ENCODE peak calls at places on chromosomes 6 and 20, in ten cellular contexts. J is HS-5; R is ovary; G is cardiac fibroblast; U is smooth muscle cell of the brain vasculature; W is M059J; P is stimulated activated CD4-positive, alpha-beta T cell treated with anti-CD3 and anti-CD28 coated beads, TNF-alpha, amount 100 ng/mL, for 4 hours; Z is endothelial cell; O is NCI-H460; K is mammary epithelial cell. T is an unnamed sample.

GRCh38 chr20:2729791-2730190 is 37.2 kb downstream of the EBF4 start:
- DNase-seq in U (no peak), P (no peak), O (no peak), W (no peak), J (no peak), R (no peak), Z (no peak), K (no peak), G (peak; percentile 6), T (no peak)

GRCh38 chr6:66662196-66662595 is 955.2 kb upstream of the EYS start:
- DNase-seq in K (no peak), G (peak; percentile 45), W (peak; percentile 42), J (peak; percentile 20), P (no peak), R (no peak), Z (no peak), U (peak; percentile 12), O (no peak), T (no peak)

GRCh38 chr6:118305081-118305480 is 243.0 kb upstream of the PLN start:
- DNase-seq in G (no peak), O (no peak), K (no peak), P (no peak), R (no peak), J (no peak), U (no peak), W (no peak), Z (no peak), T (no peak)

GRCh38 chr20:32247957-32248497 is 29.4 kb upstream of the KIF3B start:
- DNase-seq in U (no peak), O (no peak), R (no peak), W (peak; percentile 21), J (no peak), Z (no peak), K (no peak), P (no peak), G (peak; percentile 17), T (no peak)

GRCh38 chr6:27133281-27134227 is 113.9 kb upstream of the PRSS16 start:
- DNase-seq in K (peak; percentile 73), U (no peak), R (no peak), J (peak; percentile 37), O (no peak), G (peak; percentile 83), P (no peak), Z (peak; percentile 77), W (peak; percentile 88), T (no peak)

GRCh38 chr20:58661298-58662141 is 10.4 kb downstream of the STX16 start:
- DNase-seq in W (no peak), J (no peak), G (no peak), P (peak; percentile 28), R (no peak), O (no peak), Z (no peak), U (no peak), K (no peak), T (no peak)

GRCh38 chr20:45823949-45824835 is 2.9 kb downstream of the TNNC2 start:
- DNase-seq in K (peak; percentile 37), P (peak; percentile 32), J (no peak), Z (peak; percentile 37), G (peak; percentile 50), U (no peak), O (no peak), R (peak; percentile 65), W (no peak), T (peak; percentile 59)

GRCh38 chr6:36947570-36948351 is 6.8 kb upstream of the PI16 start:
- DNase-seq in J (no peak), K (peak; percentile 79), W (no peak), U (no peak), R (no peak), Z (no peak), O (no peak), G (no peak), P (no peak), T (peak; percentile 67)

GRCh38 chr6:42921801-42922200 is 5.9 kb downstream of the PTCRA start:
- DNase-seq in P (no peak), K (no peak), W (no peak), O (no peak), R (no peak), G (no peak), J (no peak), Z (no peak), U (no peak), T (no peak)

GRCh38 chr20:63029358-63030121 is 22.8 kb upstream of the BHLHE23 start:
- DNase-seq in O (no peak), U (no peak), J (no peak), P (no peak), W (no peak), G (no peak), Z (no peak), R (no peak), K (no peak), T (no peak)

GRCh38 chr6:37569999-37570776 is 70.5 kb upstream of the CCDC167 start:
- DNase-seq in G (no peak), K (no peak), Z (no peak), R (no peak), W (no peak), J (no peak), U (no peak), O (no peak), P (no peak), T (no peak)

GRCh38 chr20:17620371-17621228 is 50.7 kb downstream of the DSTN start:
- DNase-seq in W (no peak), K (no peak), P (no peak), G (no peak), U (no peak), R (peak; percentile 24), O (no peak), J (no peak), Z (no peak), T (no peak)

GRCh38 chr6:139262519-139263300 is 29.1 kb downstream of the TXLNB start:
- DNase-seq in G (no peak), P (peak; percentile 5), J (no peak), O (no peak), U (no peak), K (peak; percentile 58), Z (no peak), R (no peak), W (no peak), T (no peak)

GRCh38 chr6:168371185-168371584 is 51.6 kb upstream of the DACT2 start:
- DNase-seq in Z (no peak), P (no peak), K (no peak), G (no peak), R (no peak), J (no peak), U (no peak), O (no peak), W (no peak), T (no peak)

GRCh38 chr6:123925360-123925759 is 121.7 kb downstream of the NKAIN2 start:
- DNase-seq in K (peak; percentile 84), G (no peak), O (no peak), U (no peak), W (no peak), Z (no peak), R (no peak), P (no peak), J (no peak), T (no peak)

GRCh38 chr6:82094166-82094806 is 153.3 kb downstream of the IBTK start:
- DNase-seq in U (no peak), K (no peak), R (no peak), P (no peak), J (no peak), G (no peak), W (no peak), O (no peak), Z (no peak), T (no peak)

GRCh38 chr6:7904654-7905319 is 5.8 kb downstream of the TXNDC5 start:
- DNase-seq in J (no peak), R (no peak), P (no peak), G (no peak), W (no peak), Z (no peak), K (no peak), U (no peak), O (no peak), T (no peak)

GRCh38 chr6:32882879-32883250 is 28.9 kb downstream of the PSMB9 start:
- DNase-seq in G (peak; percentile 85), O (no peak), U (no peak), K (peak; percentile 86), R (no peak), J (peak; percentile 61), P (no peak), Z (no peak), W (peak; percentile 80), T (no peak)

T was measured in frontal cortex.